ENCODE peak calls at places on chromosomes 16 and 17, in eight cellular contexts. K is stimulated activated effector memory CD8-positive, alpha-beta T cell treated with anti-CD3 and anti-CD28 coated beads, Interleukin-12 subunit alpha, Interleukin-12 subunit beta, amount 100 ng/mL, for 72 hours; O is Ammon's horn; Z is ovary; E is ACHN; V is H9; F is T-helper 17 cell; X is AG09309. P is an unnamed sample.

GRCh38 chr16:27324851-27325301 is 11.1 kb downstream of the IL4R start:
- DNase-seq in K (no peak), O (no peak), Z (no peak), E (no peak), V (peak), F (no peak), X (no peak), P (peak)

GRCh38 chr16:66944054-66944441 is 8.7 kb downstream of the CES2 start:
- DNase-seq in K (no peak), O (no peak), Z (no peak), E (no peak), V (no peak), F (no peak), X (no peak), P (no peak)

GRCh38 chr16:84369105-84369504 is 767 bp downstream of the ATP2C2 start:
- DNase-seq in K (no peak), O (no peak), Z (no peak), E (no peak), V (no peak), F (no peak), X (no peak), P (no peak)

GRCh38 chr16:9268446-9268845 is 177.0 kb downstream of the HAPSTR1 start:
- DNase-seq in K (no peak), O (no peak), Z (no peak), E (no peak), V (no peak), F (no peak), X (no peak), P (no peak)

GRCh38 chr17:76940293-76940692 is 72.1 kb downstream of the MGAT5B start:
- DNase-seq in K (no peak), O (no peak), Z (no peak), E (no peak), V (peak), F (no peak), X (no peak), P (no peak)

GRCh38 chr17:39751637-39752036 is 13.9 kb downstream of the GRB7 start:
- DNase-seq in K (no peak), O (no peak), Z (no peak), E (no peak), V (peak), F (no peak), X (no peak), P (no peak)

GRCh38 chr17:44556114-44556853 is 1.0 kb upstream of the FZD2 start:
- DNase-seq in K (no peak), O (peak), Z (peak), E (peak), V (peak), F (no peak), X (no peak), P (peak)

GRCh38 chr17:65198653-65199382 is 61.6 kb downstream of the RGS9 start:
- DNase-seq in K (no peak), O (peak), Z (no peak), E (peak), V (no peak), F (no peak), X (no peak), P (peak)

GRCh38 chr17:67365762-67366192 is 600 bp downstream of the PSMD12 start:
- DNase-seq in K (no peak), O (no peak), Z (no peak), E (peak), V (no peak), F (no peak), X (no peak), P (no peak)

GRCh38 chr16:30446203-30446595 is 525 bp upstream of the SEPHS2 start:
- DNase-seq in K (no peak), O (no peak), Z (no peak), E (no peak), V (no peak), F (no peak), X (no peak), P (no peak)

P was measured in islet precursor cell.